ENCODE peak calls at places on chromosomes 4 and X, in four cellular contexts. One of them, this sample, is unnamed.

GRCh38 chr4:26330186-26330787 is 9.5 kb downstream of the RBPJ start:
- DNase-seq in HepG2: peak
- DNase-seq in K562: peak
- DNase-seq in GM12878: no peak
- DNase-seq in this sample: peak

GRCh38 chrX:47148946-47149345 is 3.9 kb downstream of the RBM10 start:
- DNase-seq in K562: no peak
- DNase-seq in HepG2: no peak
- DNase-seq in GM12878: no peak
- DNase-seq in this sample: no peak

GRCh38 chr4:38015886-38016515 is 55.8 kb downstream of the PTTG2 start:
- DNase-seq in GM12878: no peak
- DNase-seq in HepG2: no peak
- DNase-seq in K562: no peak
- DNase-seq in this sample: no peak

GRCh38 chr4:159400782-159401712 is 298.2 kb downstream of the RAPGEF2 start:
- DNase-seq in GM12878: no peak
- DNase-seq in HepG2: no peak
- DNase-seq in K562: no peak
- DNase-seq in this sample: no peak

GRCh38 chrX:13778916-13779315 is 38.0 kb downstream of the GPM6B start:
- DNase-seq in HepG2: no peak
- DNase-seq in K562: no peak
- DNase-seq in GM12878: no peak
- DNase-seq in this sample: no peak

GRCh38 chr4:168648929-168649328 is 152.1 kb downstream of the PALLD start:
- DNase-seq in GM12878: no peak
- DNase-seq in K562: no peak
- DNase-seq in HepG2: no peak
- DNase-seq in this sample: no peak

GRCh38 chr4:152408514-152409327 is 127.2 kb downstream of the FBXW7 start:
- DNase-seq in K562: peak
- DNase-seq in HepG2: peak
- DNase-seq in GM12878: no peak
- DNase-seq in this sample: peak

GRCh38 chrX:20487227-20487626 is 220.5 kb upstream of the RPS6KA3 start:
- DNase-seq in K562: no peak
- DNase-seq in HepG2: no peak
- DNase-seq in GM12878: no peak
- DNase-seq in this sample: no peak

GRCh38 chrX:21963226-21963625 is 22.7 kb downstream of the SMS start:
- DNase-seq in K562: no peak
- DNase-seq in HepG2: no peak
- DNase-seq in GM12878: no peak
- DNase-seq in this sample: no peak

GRCh38 chr4:189838821-189839497 is 101.7 kb upstream of the FRG1 start:
- DNase-seq in GM12878: no peak
- DNase-seq in HepG2: no peak
- DNase-seq in K562: peak
- DNase-seq in this sample: no peak

GRCh38 chr4:48854982-48855381 is 24.1 kb downstream of the OCIAD1 start:
- DNase-seq in HepG2: no peak
- DNase-seq in K562: no peak
- DNase-seq in GM12878: no peak
- DNase-seq in this sample: no peak

GRCh38 chr4:147550626-147551250 is 66.5 kb upstream of the TMEM184C start:
- DNase-seq in HepG2: no peak
- DNase-seq in K562: no peak
- DNase-seq in GM12878: peak
- DNase-seq in this sample: no peak

GRCh38 chr4:143585548-143585947 is 72.0 kb downstream of the SMARCA5 start:
- DNase-seq in K562: no peak
- DNase-seq in HepG2: no peak
- DNase-seq in GM12878: no peak
- DNase-seq in this sample: no peak

GRCh38 chrX:140572724-140573123 is 67.9 kb upstream of the SOX3 start:
- DNase-seq in GM12878: peak
- DNase-seq in HepG2: peak
- DNase-seq in K562: peak
- DNase-seq in this sample: peak

GRCh38 chrX:72182924-72183323 is 1.4 kb downstream of the PIN4 start:
- DNase-seq in GM12878: no peak
- DNase-seq in K562: no peak
- DNase-seq in HepG2: no peak
- DNase-seq in this sample: no peak

GRCh38 chrX:140724337-140725105 is 15.0 kb downstream of the LINC00632 start:
- DNase-seq in K562: no peak
- DNase-seq in GM12878: no peak
- DNase-seq in HepG2: no peak
- DNase-seq in this sample: no peak

GRCh38 chr4:80922951-80923350 is 107.6 kb upstream of the BMP3 start:
- DNase-seq in GM12878: no peak
- DNase-seq in HepG2: no peak
- DNase-seq in K562: no peak
- DNase-seq in this sample: no peak

GRCh38 chrX:151151668-151152267 is 24.6 kb upstream of the GPR50 start:
- DNase-seq in GM12878: no peak
- DNase-seq in HepG2: peak
- DNase-seq in K562: peak
- DNase-seq in this sample: peak

GRCh38 chr4:77777135-77777777 is 41.9 kb downstream of the CNOT6L start:
- DNase-seq in K562: no peak
- DNase-seq in GM12878: no peak
- DNase-seq in HepG2: no peak
- DNase-seq in this sample: no peak

GRCh38 chr4:130705023-130705422 is 1609.1 kb downstream of the C4orf33 start:
- DNase-seq in GM12878: no peak
- DNase-seq in K562: no peak
- DNase-seq in HepG2: no peak
- DNase-seq in this sample: no peak

GRCh38 chr4:188735082-188735481 is 595.8 kb downstream of the TRIML1 start:
- DNase-seq in GM12878: no peak
- DNase-seq in HepG2: no peak
- DNase-seq in K562: no peak
- DNase-seq in this sample: no peak

GRCh38 chr4:65893957-65894755 is 223.9 kb upstream of the EPHA5 start:
- DNase-seq in K562: no peak
- DNase-seq in GM12878: no peak
- DNase-seq in HepG2: no peak
- DNase-seq in this sample: no peak

GRCh38 chrX:154918060-154918483 is 31.9 kb downstream of the F8A1 start:
- DNase-seq in K562: peak
- DNase-seq in HepG2: peak
- DNase-seq in GM12878: peak
- DNase-seq in this sample: peak

GRCh38 chr4:81326581-81326980 is 111.6 kb upstream of the PRKG2 start:
- DNase-seq in HepG2: no peak
- DNase-seq in K562: no peak
- DNase-seq in GM12878: no peak
- DNase-seq in this sample: no peak

GRCh38 chr4:40763228-40763716 is 13.5 kb downstream of the NSUN7 start:
- DNase-seq in GM12878: peak
- DNase-seq in K562: no peak
- DNase-seq in HepG2: no peak
- DNase-seq in this sample: no peak

GRCh38 chr4:73021634-73022033 is 47.9 kb downstream of the COX18 start:
- DNase-seq in GM12878: no peak
- DNase-seq in HepG2: peak
- DNase-seq in K562: peak
- DNase-seq in this sample: peak

GRCh38 chrX:154890990-154891639 is 5.0 kb downstream of the F8A1 start:
- DNase-seq in K562: no peak
- DNase-seq in GM12878: no peak
- DNase-seq in HepG2: no peak
- DNase-seq in this sample: no peak

GRCh38 chr4:116598980-116599789 is 486.2 kb downstream of the TRAM1L1 start:
- DNase-seq in K562: no peak
- DNase-seq in HepG2: no peak
- DNase-seq in GM12878: no peak
- DNase-seq in this sample: no peak

GRCh38 chrX:122586831-122587230 is 597.2 kb upstream of the GRIA3 start:
- DNase-seq in HepG2: no peak
- DNase-seq in K562: no peak
- DNase-seq in GM12878: no peak
- DNase-seq in this sample: no peak

GRCh38 chr4:26410385-26411293 is 79.6 kb downstream of the CCKAR start:
- DNase-seq in K562: peak
- DNase-seq in GM12878: peak
- DNase-seq in HepG2: peak
- DNase-seq in this sample: peak

GRCh38 chr4:110510955-110511544 is 35.1 kb downstream of the ENPEP start:
- DNase-seq in K562: peak
- DNase-seq in HepG2: peak
- DNase-seq in GM12878: no peak
- DNase-seq in this sample: peak

DNA sequence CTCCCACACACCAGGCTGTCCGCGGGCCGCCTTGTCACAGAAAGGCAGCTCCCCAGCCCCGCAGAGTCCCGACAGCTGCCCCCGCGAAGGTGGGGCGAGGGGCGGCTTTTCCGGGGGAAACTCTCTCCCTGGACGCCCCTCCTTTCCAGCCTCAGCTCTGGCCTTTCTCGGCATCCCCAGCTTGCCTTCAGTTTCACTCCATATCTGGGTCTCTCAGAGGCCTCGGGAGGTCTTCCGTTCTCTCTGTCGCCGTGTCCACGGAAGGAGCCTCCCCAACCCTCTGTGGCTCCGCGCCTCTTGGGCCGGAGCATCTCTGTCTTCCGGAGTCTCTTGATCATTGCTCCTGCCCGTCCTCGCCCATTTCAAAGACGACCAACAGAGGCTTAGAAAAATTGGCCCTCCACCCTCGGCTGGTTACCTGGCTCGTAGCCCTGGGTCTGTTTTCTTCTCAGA is 6.1 kb upstream of the MSX1 start:
- DNase-seq in HepG2: no peak
- DNase-seq in GM12878: no peak
- DNase-seq in K562: no peak
- DNase-seq in this sample: no peak
- TF ChIP-seq CHD4 in HepG2: no peak
- TF ChIP-seq CHD4 in GM12878: no peak
- TF ChIP-seq CHD4 in K562: no peak
- TF ChIP-seq CHD4 in this sample: no peak

DNA sequence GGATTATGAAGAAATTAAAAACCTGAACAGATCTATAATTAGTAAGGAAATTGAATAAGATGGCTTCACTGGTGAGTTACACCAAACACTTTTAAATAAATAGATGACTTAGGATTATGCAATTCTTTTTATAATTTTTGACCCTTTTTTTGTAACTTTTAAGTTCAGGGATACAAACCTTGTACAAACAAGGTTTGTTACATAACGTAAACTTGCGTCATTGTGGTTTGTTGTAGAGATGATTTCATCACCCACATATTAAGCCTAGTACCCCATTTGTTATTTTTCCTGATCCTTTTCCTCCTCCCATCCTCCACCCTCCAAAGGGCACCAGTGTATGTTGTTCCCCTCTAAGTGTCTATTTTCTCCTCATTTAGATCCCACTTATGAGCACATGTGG is 75.7 kb downstream of the CPEB2 start:
- DNase-seq in HepG2: peak
- DNase-seq in GM12878: no peak
- DNase-seq in K562: no peak
- DNase-seq in this sample: no peak
- TF ChIP-seq CHD4 in HepG2: no peak
- TF ChIP-seq CHD4 in GM12878: no peak
- TF ChIP-seq CHD4 in K562: no peak
- TF ChIP-seq CHD4 in this sample: no peak

GRCh38 chr4:84685105-84685504 is 102.2 kb downstream of the CDS1 start:
- DNase-seq in K562: no peak
- DNase-seq in GM12878: no peak
- DNase-seq in HepG2: no peak
- DNase-seq in this sample: no peak

GRCh38 chr4:84683065-84683464 is 100.1 kb downstream of the CDS1 start:
- DNase-seq in GM12878: no peak
- DNase-seq in K562: no peak
- DNase-seq in HepG2: no peak
- DNase-seq in this sample: no peak

GRCh38 chr4:84681488-84682274 is 98.8 kb downstream of the CDS1 start:
- DNase-seq in HepG2: peak
- DNase-seq in K562: peak
- DNase-seq in GM12878: no peak
- DNase-seq in this sample: no peak

GRCh38 chr4:84683486-84683885 is 100.6 kb downstream of the CDS1 start:
- DNase-seq in GM12878: no peak
- DNase-seq in K562: no peak
- DNase-seq in HepG2: no peak
- DNase-seq in this sample: no peak

DNA sequence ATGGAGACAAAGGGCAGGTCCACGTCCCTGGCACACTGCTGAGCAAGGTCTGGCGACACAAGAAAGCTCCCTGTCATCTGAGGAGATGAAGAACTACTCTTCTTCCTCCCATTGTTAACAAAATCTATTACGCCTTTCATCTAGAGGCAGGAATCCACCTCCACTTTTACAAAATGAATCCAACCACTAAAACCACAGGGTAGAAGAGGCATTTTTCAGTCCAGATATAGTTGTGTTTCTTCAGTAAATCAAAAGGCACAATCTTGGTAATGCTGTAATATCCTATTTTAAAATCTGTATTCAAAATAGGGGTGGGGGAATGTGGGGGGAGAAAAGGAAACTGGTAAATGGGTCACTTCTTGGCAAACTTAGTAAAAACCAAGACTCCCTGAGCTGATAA is 101.4 kb downstream of the CDS1 start:
- DNase-seq in HepG2: no peak
- DNase-seq in K562: no peak
- DNase-seq in GM12878: no peak
- DNase-seq in this sample: no peak
- TF ChIP-seq CHD4 in HepG2: no peak
- TF ChIP-seq CHD4 in K562: no peak
- TF ChIP-seq CHD4 in GM12878: no peak
- TF ChIP-seq CHD4 in this sample: no peak

GRCh38 chr4:87304659-87305277 is 17.9 kb downstream of the HSD17B13 start:
- DNase-seq in GM12878: no peak
- DNase-seq in HepG2: no peak
- DNase-seq in K562: no peak
- DNase-seq in this sample: peak
- TF ChIP-seq CHD4 in GM12878: no peak
- TF ChIP-seq CHD4 in HepG2: no peak
- TF ChIP-seq CHD4 in K562: no peak
- TF ChIP-seq CHD4 in this sample: no peak

GRCh38 chrX:40988100-40988499 is 97.1 kb upstream of the USP9X start:
- DNase-seq in HepG2: no peak
- DNase-seq in GM12878: no peak
- DNase-seq in K562: no peak
- DNase-seq in this sample: no peak

GRCh38 chrX:40987413-40987812 is 97.8 kb upstream of the USP9X start:
- DNase-seq in K562: peak
- DNase-seq in HepG2: no peak
- DNase-seq in GM12878: no peak
- DNase-seq in this sample: no peak

DNA sequence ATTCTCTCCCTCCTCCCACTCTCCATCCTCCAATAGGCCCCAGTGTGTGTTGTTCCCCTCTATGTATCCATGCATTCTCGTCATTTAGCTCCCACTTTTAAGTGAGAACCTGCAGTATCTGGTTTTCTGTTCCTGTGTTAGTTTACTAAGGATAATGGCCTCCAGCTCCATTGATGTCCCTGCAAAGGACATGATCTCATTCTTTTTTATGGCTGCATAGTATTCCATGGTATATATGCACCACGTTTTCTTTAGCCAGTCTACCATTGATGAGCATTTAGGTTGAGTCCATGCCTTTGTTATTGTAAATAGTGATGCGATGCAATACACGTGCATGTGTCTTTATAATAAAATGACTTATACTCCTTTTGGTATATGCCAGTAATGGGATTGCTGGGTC is 100.3 kb upstream of the USP9X start:
- DNase-seq in HepG2: no peak
- DNase-seq in K562: no peak
- DNase-seq in GM12878: no peak
- DNase-seq in this sample: no peak
- TF ChIP-seq CHD4 in HepG2: no peak
- TF ChIP-seq CHD4 in K562: no peak
- TF ChIP-seq CHD4 in GM12878: no peak
- TF ChIP-seq CHD4 in this sample: no peak

This sample was measured in A549.